ENCODE peak calls at places on chromosomes 13 and 19, in five cellular contexts. T is small intestine, N is HCT116, P is heart right ventricle, Z is BJ. Q is an unnamed sample.

GRCh38 chr13:95188128-95188527 is 113.1 kb downstream of the ABCC4 start:
- DNase-seq in P (no peak), T (no peak), N (no peak), Z (no peak), Q (no peak)

GRCh38 chr13:110471833-110472162 is 89.7 kb downstream of the RAB20 start:
- DNase-seq in N (no peak), T (no peak), Z (no peak), P (peak; percentile 35), Q (no peak)

GRCh38 chr13:59829690-59830089 is 334.0 kb downstream of the DIAPH3 start:
- DNase-seq in P (no peak), N (no peak), Z (no peak), T (no peak), Q (no peak)

GRCh38 chr13:42007844-42008243 is 40.6 kb upstream of the DGKH start:
- DNase-seq in N (no peak), Z (no peak), T (no peak), P (no peak), Q (no peak)

GRCh38 chr13:51130348-51130747 is 19.3 kb upstream of the C13orf42 start:
- DNase-seq in Z (no peak), T (no peak), P (no peak), N (no peak), Q (no peak)

GRCh38 chr13:113401452-113402415 is 37.8 kb upstream of the GRTP1 start:
- DNase-seq in N (no peak), T (no peak), P (no peak), Z (no peak), Q (no peak)

GRCh38 chr19:6236310-6237291 is 43.2 kb downstream of the MLLT1 start:
- DNase-seq in P (peak; percentile 55), Z (no peak), N (no peak), T (peak; percentile 33), Q (no peak)

GRCh38 chr19:14139944-14140343 is 3.6 kb upstream of the ASF1B start:
- DNase-seq in Z (no peak), T (no peak), N (no peak), P (no peak), Q (no peak)

GRCh38 chr13:50831510-50831909 is 12.0 kb downstream of the DLEU7 start:
- DNase-seq in T (no peak), N (no peak), Z (no peak), P (no peak), Q (no peak)

GRCh38 chr13:41130356-41130755 is 2.2 kb downstream of the KBTBD6 start:
- DNase-seq in N (no peak), T (no peak), P (no peak), Z (no peak), Q (no peak)

GRCh38 chr13:29563941-29564340 is 31.5 kb downstream of the SLC7A1 start:
- DNase-seq in Z (no peak), P (no peak), N (no peak), T (no peak), Q (no peak)

GRCh38 chr13:112328936-112329335 is 47.2 kb upstream of the SPACA7 start:
- DNase-seq in P (no peak), N (no peak), T (no peak), Z (no peak), Q (no peak)

GRCh38 chr13:112330066-112330465 is 46.1 kb upstream of the SPACA7 start:
- DNase-seq in N (no peak), Z (no peak), T (no peak), P (no peak), Q (no peak)

GRCh38 chr13:112331675-112332074 is 44.5 kb upstream of the SPACA7 start:
- DNase-seq in T (no peak), N (no peak), Z (no peak), P (no peak), Q (no peak)

GRCh38 chr13:112329376-112329775 is 46.8 kb upstream of the SPACA7 start:
- DNase-seq in P (no peak), Z (no peak), N (no peak), T (no peak), Q (no peak)

GRCh38 chr13:112330479-112331407 is 45.4 kb upstream of the SPACA7 start:
- DNase-seq in P (no peak), Z (no peak), T (peak; percentile 63), N (no peak), Q (no peak)
- H3K4me3 ChIP-seq in P (no peak overlapping the region), Z (no peak overlapping the region), T (no peak overlapping the region), N (no peak overlapping the region), Q (no peak overlapping the region)

GRCh38 chr19:4691383-4691782 is 21.2 kb upstream of the MYDGF start:
- DNase-seq in T (no peak), Z (no peak), P (no peak), N (no peak), Q (no peak)

GRCh38 chr19:4693471-4694121 is 23.5 kb upstream of the MYDGF start:
- DNase-seq in Z (no peak), P (no peak), N (no peak), T (no peak), Q (no peak)

GRCh38 chr19:4692275-4693077 is 22.3 kb upstream of the MYDGF start:
- DNase-seq in N (no peak), Z (no peak), T (no peak), P (no peak), Q (no peak)

GRCh38 chr19:4694211-4694987 is 24.3 kb upstream of the MYDGF start:
- DNase-seq in Z (peak; percentile 75), T (no peak), P (peak; percentile 66), N (peak; percentile 93), Q (peak; percentile 87)

GRCh38 chr19:4693078-4693350 is 22.9 kb upstream of the MYDGF start:
- DNase-seq in Z (no peak), T (no peak), P (no peak), N (no peak), Q (no peak)
- H3K4me3 ChIP-seq in Z (no peak overlapping the region), T (no peak overlapping the region), P (no peak overlapping the region), N (no peak overlapping the region), Q (no peak overlapping the region)

GRCh38 chr19:50326101-50326664 is 3.0 kb downstream of the KCNC3 start:
- DNase-seq in P (no peak), T (no peak), N (no peak), Z (no peak), Q (no peak)
- H3K4me3 ChIP-seq in P (no peak overlapping the region), T (no peak overlapping the region), N (no peak overlapping the region), Z (no peak overlapping the region), Q (no peak overlapping the region)

GRCh38 chr19:3034845-3035541 is 5.9 kb upstream of the TLE2 start:
- DNase-seq in Z (no peak), T (peak; percentile 48), P (peak; percentile 38), N (no peak), Q (peak; percentile 12)

GRCh38 chr19:3036119-3036794 is 7.2 kb upstream of the TLE2 start:
- DNase-seq in Z (peak; percentile 42), P (peak; percentile 95), T (peak; percentile 93), N (peak; percentile 82), Q (peak; percentile 67)

GRCh38 chr19:3033595-3034193 is 4.6 kb upstream of the TLE2 start:
- DNase-seq in Z (no peak), T (no peak), P (no peak), N (no peak), Q (no peak)

GRCh38 chr19:3035542-3036118 is 6.5 kb upstream of the TLE2 start:
- DNase-seq in N (peak; percentile 99), Z (peak; percentile 86), P (peak; percentile 97), T (peak; percentile 99), Q (peak; percentile 98)

DNA sequence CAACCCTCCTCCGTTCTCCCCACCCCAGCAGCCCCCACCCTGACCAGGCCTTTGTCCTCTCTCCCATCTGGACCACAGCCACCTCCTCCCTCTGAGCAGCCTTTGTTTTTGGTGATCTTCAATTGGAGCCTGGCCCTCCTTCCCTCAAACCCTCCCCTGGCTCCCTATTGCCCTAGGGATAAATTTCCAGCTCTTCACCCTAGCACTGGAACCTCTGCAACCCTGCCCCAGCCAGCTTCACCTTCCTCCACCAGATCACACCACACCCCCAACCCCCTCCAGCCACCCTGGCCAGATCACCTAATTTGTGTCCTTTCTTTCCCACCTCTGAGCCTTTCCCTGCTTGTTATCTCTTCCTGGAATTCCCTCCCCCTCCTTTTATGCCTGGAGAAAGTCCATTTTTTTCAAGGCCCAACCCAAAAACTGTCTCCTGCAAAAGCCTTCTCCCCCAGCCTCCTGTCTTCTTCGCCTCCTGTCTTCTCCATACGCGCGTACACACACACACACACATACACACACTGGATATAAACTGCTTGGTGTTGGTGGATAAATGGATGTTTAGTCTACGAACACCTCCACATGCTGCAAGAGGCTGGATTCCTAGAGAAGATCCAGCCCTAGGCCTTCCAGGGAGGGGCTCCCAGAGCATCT is 5.2 kb upstream of the TLE2 start:
- DNase-seq in P (no peak), Z (no peak), T (peak; percentile 27), N (no peak), Q (no peak)
- H3K4me3 ChIP-seq in P (no peak overlapping the region), Z (no peak overlapping the region), T (peak overlapping the region; percentile 53), N (no peak overlapping the region), Q (peak overlapping the region; percentile 59)

DNA sequence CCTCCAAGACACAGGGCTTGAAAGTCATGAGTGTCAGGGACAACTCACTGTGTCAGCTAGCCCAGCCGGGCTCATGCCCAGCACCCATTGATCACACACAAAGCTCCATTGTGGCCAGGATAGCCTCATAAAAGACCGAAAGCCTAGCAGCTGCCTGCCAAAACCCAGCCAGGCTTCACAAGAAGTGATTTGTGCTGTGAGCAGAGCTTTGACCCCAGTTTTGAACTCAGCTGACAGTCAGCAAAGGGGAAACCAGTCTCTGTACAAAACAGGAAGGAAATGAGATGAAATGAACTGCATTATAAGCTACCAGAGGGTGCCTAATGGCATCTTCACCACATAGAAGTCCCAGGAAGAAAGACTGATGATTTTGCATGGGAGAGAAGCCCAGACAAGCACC is 2.9 kb upstream of the RUBCNL start:
- DNase-seq in Z (no peak), T (peak; percentile 36), N (no peak), P (no peak), Q (no peak)
- H3K4me3 ChIP-seq in Z (no peak overlapping the region), T (no peak overlapping the region), N (no peak overlapping the region), P (no peak overlapping the region), Q (no peak overlapping the region)

GRCh38 chr19:47419037-47419783 is at the start of gene MEIS3:
- DNase-seq in T (no peak), N (no peak), P (no peak), Z (no peak), Q (no peak)

GRCh38 chr19:47417107-47417745 is 2.1 kb downstream of the MEIS3 start:
- DNase-seq in Z (no peak), P (no peak), N (no peak), T (no peak), Q (no peak)

GRCh38 chr19:47418595-47419036 is 711 bp downstream of the MEIS3 start:
- DNase-seq in Z (no peak), N (no peak), P (no peak), T (no peak), Q (no peak)

GRCh38 chr19:47416667-47417033 is 2.7 kb downstream of the MEIS3 start:
- DNase-seq in Z (no peak), T (no peak), N (no peak), P (no peak), Q (no peak)

GRCh38 chr19:47417746-47418594 is 1.4 kb downstream of the MEIS3 start:
- DNase-seq in P (no peak), N (no peak), Z (no peak), T (no peak), Q (no peak)
- H3K4me3 ChIP-seq in P (no peak overlapping the region), N (peak overlapping the region; percentile 51), Z (peak overlapping the region; percentile 91), T (no peak overlapping the region), Q (peak overlapping the region; percentile 73)